ENCODE peak calls at places on chromosomes 12 and 14, in ten cellular contexts. C is GM23248; N is CD8-positive, alpha-beta memory T cell; K is CD4-positive, CD25-positive, alpha-beta regulatory T cell; F is neural progenitor cell; R is heart right ventricle; D is lung; M is mesendoderm; I is IMR-90; G is astrocyte. Z is an unnamed sample.
A peak's percentile ranks its signal among the peaks of the same experiment; 100 is the strongest.

GRCh38 chr12:81800298-81801148 is 41.4 kb upstream of the PPFIA2 start:
- DNase-seq in C (peak; percentile 2), N (no peak), K (no peak), F (peak; percentile 9), R (no peak), D (no peak), M (peak; percentile 57), I (no peak), G (peak; percentile 77), Z (peak; percentile 42)

GRCh38 chr14:99808133-99808505 is 14.9 kb downstream of the EML1 start:
- DNase-seq in C (no peak), N (no peak), K (no peak), F (no peak), R (no peak), D (no peak), M (no peak), I (no peak), G (no peak), Z (no peak)

GRCh38 chr12:1443421-1444141 is 150.8 kb downstream of the FBXL14 start:
- DNase-seq in C (peak; percentile 84), N (no peak), K (no peak), F (no peak), R (no peak), D (no peak), M (no peak), I (peak; percentile 96), G (peak; percentile 95), Z (peak; percentile 32)

GRCh38 chr12:71556471-71556870 is 107.2 kb downstream of the ZFC3H1 start:
- DNase-seq in C (no peak), N (no peak), K (no peak), F (no peak), R (no peak), D (no peak), M (no peak), I (no peak), G (no peak), Z (no peak)

GRCh38 chr12:132444957-132445883 is 44.7 kb upstream of the FBRSL1 start:
- DNase-seq in C (peak; percentile 37), N (peak; percentile 86), K (peak; percentile 82), F (peak; percentile 69), R (no peak), D (peak; percentile 43), M (no peak), I (no peak), G (no peak), Z (no peak)

GRCh38 chr12:13799574-13799973 is 181.8 kb downstream of the GRIN2B start:
- DNase-seq in C (no peak), N (no peak), K (no peak), F (peak; percentile 30), R (no peak), D (no peak), M (no peak), I (no peak), G (no peak), Z (no peak)

GRCh38 chr12:66885115-66885875 is 206.4 kb upstream of the GRIP1 start:
- DNase-seq in C (no peak), N (no peak), K (no peak), F (peak; percentile 18), R (no peak), D (no peak), M (peak; percentile 6), I (no peak), G (no peak), Z (no peak)

GRCh38 chr12:108495823-108496579 is 19.1 kb upstream of the FICD start:
- DNase-seq in C (no peak), N (no peak), K (no peak), F (no peak), R (no peak), D (no peak), M (no peak), I (no peak), G (no peak), Z (no peak)

GRCh38 chr14:72810201-72810600 is 83.7 kb downstream of the DPF3 start:
- DNase-seq in C (peak; percentile 61), N (no peak), K (peak; percentile 10), F (no peak), R (no peak), D (no peak), M (no peak), I (no peak), G (no peak), Z (no peak)

GRCh38 chr12:12466157-12466556 is 96.5 kb downstream of the DUSP16 start:
- DNase-seq in C (no peak), N (peak; percentile 80), K (peak; percentile 89), F (no peak), R (no peak), D (no peak), M (no peak), I (no peak), G (no peak), Z (no peak)

GRCh38 chr14:76924363-76925151 is 98.3 kb downstream of the LRRC74A start:
- DNase-seq in C (no peak), N (peak; percentile 72), K (peak; percentile 43), F (peak; percentile 83), R (no peak), D (no peak), M (peak; percentile 97), I (no peak), G (no peak), Z (no peak)

GRCh38 chr14:22570132-22570949 is 18.7 kb downstream of the DAD1 start:
- DNase-seq in C (peak; percentile 76), N (peak; percentile 93), K (peak; percentile 96), F (peak; percentile 92), R (no peak), D (peak; percentile 78), M (peak; percentile 98), I (peak; percentile 82), G (peak; percentile 52), Z (peak; percentile 86)

GRCh38 chr12:53591301-53592206 is 34.6 kb downstream of the ATF7 start:
- DNase-seq in C (peak; percentile 56), N (no peak), K (no peak), F (peak; percentile 20), R (no peak), D (no peak), M (no peak), I (no peak), G (no peak), Z (peak; percentile 61)

GRCh38 chr12:60266381-60266852 is 670.6 kb downstream of the SLC16A7 start:
- DNase-seq in C (peak; percentile 69), N (no peak), K (no peak), F (no peak), R (no peak), D (no peak), M (no peak), I (peak; percentile 94), G (peak; percentile 86), Z (no peak)

GRCh38 chr14:24674204-24674970 is 40.4 kb upstream of the GZMB start:
- DNase-seq in C (no peak), N (peak; percentile 64), K (peak; percentile 38), F (no peak), R (no peak), D (no peak), M (no peak), I (no peak), G (no peak), Z (no peak)
- H3K4me3 ChIP-seq in C (no peak overlapping the region), N (peak overlapping the region; percentile 38), K (peak overlapping the region; percentile 72), F (no peak overlapping the region), R (no peak overlapping the region), D (no peak overlapping the region), M (no peak overlapping the region), I (no peak overlapping the region), G (no peak overlapping the region), Z (no peak overlapping the region)

DNA sequence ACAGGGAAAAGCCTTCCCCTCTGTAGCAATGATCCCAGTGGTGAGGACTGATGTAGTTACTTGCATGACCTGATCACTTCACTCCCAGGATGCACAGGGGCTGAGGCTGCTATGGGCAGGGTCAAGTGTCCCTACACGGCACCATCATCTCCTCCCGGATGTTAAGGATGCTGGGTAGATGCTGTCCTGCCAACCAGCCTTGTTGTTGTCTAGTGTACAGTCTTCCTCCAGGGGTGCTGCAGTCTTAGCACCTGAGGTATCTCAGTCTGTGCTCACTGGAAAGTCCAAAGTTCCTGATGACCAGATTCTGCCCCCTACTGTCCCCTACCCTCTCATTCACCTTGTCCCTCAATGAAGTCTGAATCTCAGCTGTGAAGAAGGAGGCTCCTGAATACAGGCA is 20.1 kb downstream of the CPM start:
- DNase-seq in C (peak; percentile 16), N (no peak), K (no peak), F (no peak), R (no peak), D (no peak), M (peak; percentile 14), I (no peak), G (no peak), Z (no peak)
- H3K27ac ChIP-seq in C (no peak overlapping the region), N (no peak overlapping the region), K (no peak overlapping the region), F (no peak overlapping the region), R (no peak overlapping the region), D (no peak overlapping the region), M (no peak overlapping the region), I (no peak overlapping the region), G (no peak overlapping the region), Z (no peak overlapping the region)

GRCh38 chr14:105528197-105528858 is 1.9 kb downstream of the TMEM121 start:
- DNase-seq in C (peak; percentile 90), N (peak; percentile 83), K (peak; percentile 74), F (peak; percentile 73), R (peak; percentile 85), D (peak; percentile 64), M (peak; percentile 49), I (peak; percentile 62), G (peak; percentile 29), Z (peak; percentile 79)

GRCh38 chr14:105525861-105526780 is at the start of gene TMEM121:
- DNase-seq in C (peak; percentile 57), N (peak; percentile 62), K (no peak), F (peak; percentile 69), R (no peak), D (no peak), M (peak; percentile 32), I (no peak), G (no peak), Z (peak; percentile 48)

GRCh38 chr14:105527381-105528196 is 1.2 kb downstream of the TMEM121 start:
- DNase-seq in C (no peak), N (no peak), K (no peak), F (no peak), R (no peak), D (no peak), M (no peak), I (no peak), G (no peak), Z (no peak)

GRCh38 chr14:105526781-105527380 is 498 bp downstream of the TMEM121 start:
- DNase-seq in C (peak; percentile 37), N (no peak), K (no peak), F (peak; percentile 22), R (no peak), D (no peak), M (no peak), I (no peak), G (no peak), Z (no peak)

DNA sequence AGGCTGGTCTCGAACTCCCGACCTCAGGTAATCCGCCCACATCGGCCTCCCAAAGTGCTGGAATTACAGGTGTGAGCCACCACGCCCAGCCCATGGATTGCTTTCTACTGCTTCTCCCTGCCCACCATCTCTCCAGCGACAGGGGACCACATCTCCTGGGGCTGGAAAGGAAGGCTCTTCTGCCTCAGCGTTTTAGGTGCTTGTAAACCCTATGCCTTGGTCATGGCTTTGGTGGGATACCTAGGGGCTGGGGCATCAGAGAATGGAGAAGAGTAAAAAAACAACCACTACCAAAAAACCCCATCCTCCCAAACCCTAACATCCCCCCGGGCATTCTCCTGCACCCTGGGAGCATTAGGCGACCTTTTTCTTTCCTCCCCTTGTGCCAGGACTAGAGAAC is 1.1 kb upstream of the TMEM121 start:
- DNase-seq in C (no peak), N (no peak), K (no peak), F (no peak), R (no peak), D (no peak), M (no peak), I (no peak), G (no peak), Z (no peak)
- H3K27me3 ChIP-seq in C (peaks cover under 1% of the 10 kb centered on the region), N (peaks cover 17% of the 10 kb centered on the region), K (peaks cover 3% of the 10 kb centered on the region), F (peaks cover 76% of the 10 kb centered on the region), R (no peaks in the 10 kb centered on the region), D (no peaks in the 10 kb centered on the region), M (peaks cover 3% of the 10 kb centered on the region), I (no peaks in the 10 kb centered on the region), G (no peaks in the 10 kb centered on the region), Z (no peaks in the 10 kb centered on the region)

GRCh38 chr12:62190921-62191746 is 69.1 kb upstream of the USP15 start:
- DNase-seq in C (peak; percentile 9), N (no peak), K (peak; percentile 39), F (peak; percentile 57), R (no peak), D (no peak), M (peak; percentile 32), I (peak; percentile 23), G (no peak), Z (no peak)
- H3K4me3 ChIP-seq in C (peak overlapping the region; percentile 68), N (peak overlapping the region; percentile 55), K (peak overlapping the region; percentile 84), F (peak overlapping the region; percentile 65), R (peak overlapping the region; percentile 34), D (no peak overlapping the region), M (peak overlapping the region; percentile 10), I (peak overlapping the region; percentile 2), G (peak overlapping the region; percentile 38), Z (peak overlapping the region; percentile 39)